ENCODE peak calls at places on chromosomes 5 and 9, in ten cellular contexts. P is ovary, J is stomach, A is A549, G is sigmoid colon, S is K562, D is transverse colon, V is HepG2, N is H1, M is suprapubic skin. X is an unnamed sample.

GRCh38 chr9:81665514-81665838 is 23.9 kb downstream of the TLE1 start:
- DNase-seq in P (no peak), J (no peak), A (no peak), G (no peak), S (no peak), D (no peak), V (no peak), N (no peak), M (no peak), X (no peak)

GRCh38 chr5:132771559-132771998 is 5.5 kb downstream of the SEPTIN8 start:
- DNase-seq in P (peak; percentile 43), J (no peak), A (no peak), G (peak; percentile 81), S (no peak), D (no peak), V (peak; percentile 90), N (no peak), M (no peak), X (no peak)

GRCh38 chr5:6676702-6677101 is 36.5 kb upstream of the TENT4A start:
- DNase-seq in P (no peak), J (no peak), A (no peak), G (no peak), S (no peak), D (no peak), V (no peak), N (no peak), M (no peak), X (no peak)

GRCh38 chr9:74718709-74719108 is 169.0 kb downstream of the TRPM6 start:
- DNase-seq in P (no peak), J (no peak), A (no peak), G (no peak), S (no peak), D (no peak), V (no peak), N (no peak), M (no peak), X (no peak)

GRCh38 chr5:67133781-67134180 is 62.8 kb downstream of the CD180 start:
- DNase-seq in P (no peak), J (no peak), A (no peak), G (no peak), S (no peak), D (no peak), V (no peak), N (no peak), M (no peak), X (no peak)

GRCh38 chr9:106479679-106480078 is 383.3 kb upstream of the ZNF462 start:
- DNase-seq in P (no peak), J (no peak), A (no peak), G (no peak), S (no peak), D (no peak), V (no peak), N (no peak), M (no peak), X (no peak)

GRCh38 chr9:75907329-75907728 is 16.9 kb downstream of the PCSK5 start:
- DNase-seq in P (no peak), J (no peak), A (no peak), G (no peak), S (no peak), D (no peak), V (peak; percentile 35), N (no peak), M (no peak), X (no peak)

GRCh38 chr9:73146113-73146815 is 5.4 kb upstream of the ANXA1 start:
- DNase-seq in P (no peak), J (no peak), A (no peak), G (no peak), S (no peak), D (no peak), V (no peak), N (no peak), M (no peak), X (no peak)

GRCh38 chr9:36110434-36110833 is 26.1 kb upstream of the GLIPR2 start:
- DNase-seq in P (no peak), J (no peak), A (no peak), G (no peak), S (no peak), D (no peak), V (no peak), N (no peak), M (no peak), X (no peak)

GRCh38 chr5:127061537-127061936 is 11.8 kb downstream of the C5orf63 start:
- DNase-seq in P (no peak), J (no peak), A (no peak), G (no peak), S (no peak), D (no peak), V (no peak), N (no peak), M (no peak), X (no peak)

GRCh38 chr5:98314262-98314661 is 459.2 kb upstream of the RGMB start:
- DNase-seq in P (no peak), J (no peak), A (no peak), G (no peak), S (no peak), D (no peak), V (no peak), N (no peak), M (no peak), X (no peak)

GRCh38 chr9:99752710-99753109 is 69.0 kb upstream of the NR4A3 start:
- DNase-seq in P (no peak), J (no peak), A (no peak), G (no peak), S (no peak), D (no peak), V (no peak), N (no peak), M (no peak), X (no peak)

GRCh38 chr5:123460296-123460729 is 37.1 kb upstream of the CEP120 start:
- DNase-seq in P (no peak), J (no peak), A (peak; percentile 8), G (no peak), S (peak; percentile 33), D (peak; percentile 58), V (no peak), N (no peak), M (no peak), X (no peak)

GRCh38 chr5:124665035-124665434 is 81.4 kb downstream of the ZNF608 start:
- DNase-seq in P (no peak), J (no peak), A (no peak), G (no peak), S (no peak), D (no peak), V (no peak), N (no peak), M (no peak), X (no peak)

GRCh38 chr9:115653231-115653630 is 500.4 kb upstream of the PAPPA start:
- DNase-seq in P (no peak), J (no peak), A (no peak), G (peak; percentile 66), S (no peak), D (no peak), V (no peak), N (no peak), M (no peak), X (no peak)

GRCh38 chr9:115657695-115658094 is 495.9 kb upstream of the PAPPA start:
- DNase-seq in P (no peak), J (no peak), A (no peak), G (no peak), S (no peak), D (no peak), V (no peak), N (no peak), M (no peak), X (no peak)
- TF ChIP-seq EP300 in P (no peak), J (no peak), A (no peak), G (no peak), S (no peak), D (no peak), V (no peak), N (no peak), M (no peak), X (no peak)

GRCh38 chr5:8756498-8757084 is 789.3 kb downstream of the SEMA5A start:
- DNase-seq in P (no peak), J (no peak), A (no peak), G (no peak), S (no peak), D (peak; percentile 8), V (no peak), N (peak; percentile 3), M (no peak), X (no peak)
- TF ChIP-seq CTCF in P (no peak), J (peak; percentile 37), A (peak; percentile 47), G (no peak), S (no peak), D (peak; percentile 32), V (peak; percentile 14), N (peak; percentile 68), M (no peak), X (peak; percentile 15)

GRCh38 chr5:113448224-113448623 is 13.4 kb upstream of the TSSK1B start:
- DNase-seq in P (no peak), J (no peak), A (no peak), G (no peak), S (no peak), D (no peak), V (no peak), N (no peak), M (no peak), X (no peak)

GRCh38 chr5:113451797-113452196 is 17.0 kb upstream of the TSSK1B start:
- DNase-seq in P (no peak), J (no peak), A (no peak), G (no peak), S (no peak), D (no peak), V (no peak), N (no peak), M (no peak), X (no peak)

GRCh38 chr5:113446358-113446927 is 11.7 kb upstream of the TSSK1B start:
- DNase-seq in P (no peak), J (no peak), A (no peak), G (no peak), S (no peak), D (no peak), V (no peak), N (no peak), M (no peak), X (no peak)

GRCh38 chr5:113450366-113451328 is 15.9 kb upstream of the TSSK1B start:
- DNase-seq in P (no peak), J (no peak), A (no peak), G (no peak), S (no peak), D (no peak), V (no peak), N (no peak), M (no peak), X (no peak)

DNA sequence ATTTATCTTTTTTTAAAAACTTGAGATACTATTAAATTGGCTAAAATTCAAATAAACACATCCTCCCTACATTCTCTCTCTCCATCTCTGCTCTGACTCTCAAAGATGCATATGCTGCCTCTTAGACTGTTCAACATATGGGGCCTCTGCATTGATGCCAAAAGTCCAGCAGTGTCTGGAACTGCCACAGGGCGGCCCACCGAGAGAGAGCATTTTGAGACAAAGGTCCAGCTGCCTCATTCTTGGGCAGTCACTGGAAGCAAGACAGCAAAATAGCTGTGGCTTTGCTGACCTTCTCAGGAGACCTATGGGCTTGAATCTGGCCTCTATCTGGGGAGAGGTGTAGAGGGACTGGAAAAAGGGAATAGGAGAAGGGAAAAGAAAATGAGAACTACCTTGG is 12.9 kb upstream of the TSSK1B start:
- DNase-seq in P (no peak), J (no peak), A (peak; percentile 19), G (no peak), S (peak; percentile 21), D (no peak), V (peak; percentile 23), N (no peak), M (no peak), X (no peak)
- H3K27ac ChIP-seq in P (no peak overlapping the region), J (no peak overlapping the region), A (no peak overlapping the region), G (no peak overlapping the region), S (no peak overlapping the region), D (no peak overlapping the region), V (no peak overlapping the region), N (no peak overlapping the region), M (no peak overlapping the region), X (no peak overlapping the region)

GRCh38 chr9:105144841-105145240 is 99.6 kb upstream of the SLC44A1 start:
- DNase-seq in P (no peak), J (no peak), A (no peak), G (no peak), S (no peak), D (no peak), V (no peak), N (no peak), M (no peak), X (no peak)
- TF ChIP-seq EP300 in P (no peak), J (no peak), A (no peak), G (no peak), S (no peak), D (no peak), V (no peak), N (no peak), M (no peak), X (no peak)

X was measured in tibial nerve.